ENCODE peak calls at places on chromosomes 12 and 14, in ten cellular contexts. M is RWPE1; P is right lobe of liver; Z is aorta; U is lung; W is mammary epithelial cell; C is psoas muscle; J is transverse colon; N is tibial nerve; O is CD4-positive, alpha-beta T cell. S is an unnamed sample.

GRCh38 chr12:77615331-77615730 is 215.4 kb upstream of the NAV3 start:
- DNase-seq in J (no peak), U (no peak), N (no peak), C (no peak), P (no peak), W (peak), O (no peak), Z (no peak), M (no peak), S (no peak)

GRCh38 chr14:62081956-62082355 is 319.7 kb downstream of the SNAPC1 start:
- DNase-seq in C (no peak), O (no peak), N (no peak), P (no peak), U (no peak), Z (no peak), M (no peak), J (no peak), W (no peak), S (no peak)

GRCh38 chr14:32192712-32193373 is 9.0 kb upstream of the RNU6-7 start:
- DNase-seq in W (no peak), J (no peak), M (no peak), U (no peak), Z (no peak), O (no peak), N (no peak), C (no peak), P (no peak), S (no peak)

GRCh38 chr14:65352964-65353530 is 59.5 kb upstream of the FUT8 start:
- DNase-seq in O (no peak), M (peak), Z (no peak), C (no peak), W (peak), J (peak), U (no peak), P (no peak), N (no peak), S (peak)

GRCh38 chr12:5493018-5493417 is 61.1 kb downstream of the NTF3 start:
- DNase-seq in P (no peak), Z (no peak), U (no peak), M (no peak), J (peak), C (no peak), N (no peak), O (no peak), W (no peak), S (no peak)

GRCh38 chr12:76879710-76880025 is 849 bp upstream of the CSRP2 start:
- DNase-seq in Z (no peak), U (no peak), J (no peak), W (no peak), O (no peak), C (no peak), N (no peak), M (no peak), P (no peak), S (no peak)

GRCh38 chr12:69929531-69929930 is 104.5 kb downstream of the MYRFL start:
- DNase-seq in J (no peak), Z (no peak), C (no peak), M (no peak), O (no peak), W (peak), P (no peak), N (no peak), U (no peak), S (no peak)

GRCh38 chr14:91058017-91058675 is 2.3 kb downstream of the RPS6KA5 start:
- DNase-seq in N (no peak), Z (no peak), O (no peak), C (no peak), J (no peak), P (no peak), W (no peak), U (no peak), M (no peak), S (no peak)

GRCh38 chr14:32075636-32076277 is 1.3 kb upstream of the ARHGAP5 start:
- DNase-seq in C (no peak), N (no peak), U (no peak), P (peak), W (peak), O (no peak), M (peak), Z (no peak), J (peak), S (no peak)

GRCh38 chr14:27390130-27390529 is 792.3 kb upstream of the NOVA1 start:
- DNase-seq in W (no peak), M (no peak), P (no peak), C (no peak), Z (no peak), O (no peak), J (no peak), N (no peak), U (no peak), S (no peak)

GRCh38 chr12:96255077-96255476 is 60.9 kb downstream of the ELK3 start:
- DNase-seq in J (peak), O (no peak), C (peak), N (no peak), M (no peak), P (no peak), W (no peak), Z (no peak), U (peak), S (no peak)

GRCh38 chr12:116434155-116435065 is 124.8 kb upstream of the MAP1LC3B2 start:
- DNase-seq in Z (peak), M (peak), P (peak), N (peak), C (peak), W (peak), J (peak), U (peak), O (no peak), S (peak)

GRCh38 chr12:48828293-48828692 is 10.0 kb downstream of the CACNB3 start:
- DNase-seq in U (no peak), P (no peak), J (no peak), O (no peak), C (no peak), M (no peak), N (no peak), W (no peak), Z (no peak), S (no peak)

GRCh38 chr14:59695198-59695597 is 118.6 kb upstream of the CCDC175 start:
- DNase-seq in U (no peak), J (no peak), W (no peak), M (peak), O (no peak), Z (no peak), C (no peak), N (no peak), P (no peak), S (no peak)

GRCh38 chr12:24839268-24839791 is 109.6 kb downstream of the BCAT1 start:
- DNase-seq in N (no peak), P (no peak), C (no peak), O (no peak), M (no peak), W (no peak), Z (no peak), U (no peak), J (peak), S (no peak)

GRCh38 chr12:41979574-41979973 is 165.1 kb downstream of the GXYLT1 start:
- DNase-seq in U (no peak), O (no peak), W (no peak), J (no peak), M (no peak), P (no peak), Z (no peak), N (no peak), C (no peak), S (no peak)

GRCh38 chr14:55382483-55382882 is 29.1 kb downstream of the ATG14 start:
- DNase-seq in Z (no peak), N (no peak), J (no peak), O (no peak), P (no peak), C (no peak), U (no peak), M (no peak), W (no peak), S (no peak)

GRCh38 chr14:45253754-45254300 is 825 bp upstream of the MIS18BP1 start:
- DNase-seq in O (no peak), M (peak), W (peak), C (peak), Z (peak), N (no peak), U (peak), P (peak), J (peak), S (no peak)

GRCh38 chr12:116360579-116361403 is 83.3 kb upstream of the MED13L start:
- DNase-seq in W (no peak), Z (no peak), N (no peak), U (no peak), O (no peak), J (no peak), C (no peak), P (no peak), M (no peak), S (no peak)

GRCh38 chr12:25692115-25693035 is 139.3 kb upstream of the LMNTD1 start:
- DNase-seq in Z (no peak), U (no peak), O (no peak), J (no peak), M (no peak), P (no peak), C (no peak), N (no peak), W (no peak), S (no peak)

GRCh38 chr14:20617138-20618003 is 24.1 kb downstream of the OR6S1 start:
- DNase-seq in N (no peak), W (no peak), M (no peak), O (no peak), U (no peak), J (no peak), P (no peak), C (no peak), Z (no peak), S (no peak)

GRCh38 chr14:51478241-51478640 is 173.5 kb upstream of the FRMD6 start:
- DNase-seq in O (no peak), M (no peak), W (no peak), C (no peak), U (no peak), P (no peak), Z (no peak), J (no peak), N (no peak), S (no peak)

GRCh38 chr12:57218030-57218853 is 1.6 kb downstream of the NXPH4 start:
- DNase-seq in C (no peak), M (no peak), N (no peak), P (no peak), J (no peak), U (no peak), O (no peak), Z (no peak), W (no peak), S (no peak)

GRCh38 chr12:127650626-127651025 is 616.3 kb upstream of the TMEM132C start:
- DNase-seq in U (no peak), Z (no peak), M (no peak), N (no peak), O (no peak), W (no peak), P (no peak), C (no peak), J (no peak), S (no peak)

GRCh38 chr14:54642950-54643695 is 76.2 kb downstream of the SAMD4A start:
- DNase-seq in Z (no peak), U (no peak), P (no peak), O (peak), W (no peak), N (no peak), C (no peak), J (no peak), M (no peak), S (no peak)

GRCh38 chr12:115096673-115097349 is 412.8 kb upstream of the TBX3 start:
- DNase-seq in J (no peak), P (no peak), U (no peak), M (no peak), O (no peak), Z (no peak), W (no peak), N (no peak), C (peak), S (no peak)

GRCh38 chr12:65106948-65107347 is 14.2 kb downstream of the WIF1 start:
- DNase-seq in N (no peak), J (no peak), U (no peak), M (peak), W (no peak), Z (no peak), O (no peak), P (no peak), C (no peak), S (no peak)

GRCh38 chr14:81305743-81306142 is 85.0 kb upstream of the GTF2A1 start:
- DNase-seq in M (no peak), C (no peak), W (no peak), O (no peak), Z (no peak), U (no peak), N (no peak), P (no peak), J (no peak), S (no peak)

GRCh38 chr14:96053236-96053599 is 14.1 kb downstream of the C14orf132 start:
- DNase-seq in P (no peak), N (no peak), O (no peak), U (no peak), W (no peak), Z (no peak), C (no peak), J (no peak), M (no peak), S (no peak)

GRCh38 chr12:46363582-46364299 is 8.8 kb downstream of the SLC38A2 start:
- DNase-seq in P (no peak), U (no peak), J (no peak), N (no peak), W (no peak), Z (no peak), C (no peak), M (no peak), O (no peak), S (no peak)
- H3K27ac ChIP-seq in P (no peak), U (no peak), J (no peak), N (peak), W (no peak), Z (no peak), C (peak), M (no peak), O (no peak), S (no peak)

DNA sequence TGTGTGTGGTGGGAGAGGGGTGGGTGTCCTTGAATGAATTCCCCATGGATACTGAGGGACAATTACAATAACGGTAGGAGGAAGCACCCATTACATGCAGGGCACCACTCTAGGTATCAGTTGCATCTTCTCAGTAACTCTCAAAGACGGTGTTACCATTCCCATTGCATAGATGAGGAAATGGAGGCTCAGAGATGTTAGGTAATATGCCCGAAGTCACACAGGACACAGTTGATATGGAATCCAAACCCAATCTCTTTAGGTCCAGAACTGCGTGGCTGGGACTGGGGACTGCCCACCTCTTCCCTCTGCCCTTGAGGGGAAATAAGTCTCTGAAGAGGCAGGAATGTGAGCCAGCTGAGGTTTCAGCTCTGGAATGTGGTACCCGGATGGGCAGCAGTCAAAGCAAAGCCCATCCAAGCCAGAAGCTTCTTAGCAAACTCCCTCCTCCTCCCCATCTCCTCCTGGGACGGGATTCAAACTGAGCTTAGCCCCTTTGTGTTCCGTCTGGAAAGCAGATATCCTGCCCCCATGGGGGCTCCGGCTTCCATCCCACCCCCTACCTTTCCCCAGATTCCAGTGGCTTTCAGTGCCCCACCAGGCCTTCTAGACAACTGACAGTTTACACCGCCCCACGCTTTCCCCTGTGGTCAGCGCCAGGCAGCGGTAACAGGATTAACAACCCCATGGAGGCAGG is 187.5 kb downstream of the RBM19 start:
- DNase-seq in U (no peak), C (no peak), W (no peak), P (no peak), Z (no peak), O (no peak), J (no peak), N (no peak), M (no peak), S (no peak)
- H3K27ac ChIP-seq in U (no peak), C (no peak), W (no peak), P (no peak), Z (no peak), O (no peak), J (no peak), N (no peak), M (no peak), S (no peak)

GRCh38 chr12:3283137-3283680 is 206.0 kb downstream of the TSPAN9 start:
- DNase-seq in P (no peak), J (no peak), C (no peak), O (no peak), M (no peak), N (no peak), Z (no peak), U (no peak), W (no peak), S (no peak)

GRCh38 chr12:3284411-3284810 is 206.6 kb upstream of the PRMT8 start:
- DNase-seq in C (no peak), P (no peak), W (no peak), Z (no peak), U (no peak), O (no peak), J (no peak), M (no peak), N (no peak), S (no peak)

GRCh38 chr12:3280967-3281366 is 203.8 kb downstream of the TSPAN9 start:
- DNase-seq in C (no peak), J (no peak), O (no peak), M (no peak), U (no peak), W (no peak), N (no peak), Z (no peak), P (no peak), S (no peak)

GRCh38 chr12:3281588-3282150 is 204.5 kb downstream of the TSPAN9 start:
- DNase-seq in C (no peak), J (no peak), U (no peak), O (no peak), N (no peak), Z (no peak), W (no peak), P (no peak), M (no peak), S (no peak)

GRCh38 chr12:3282271-3282670 is 205.1 kb downstream of the TSPAN9 start:
- DNase-seq in M (no peak), C (no peak), N (no peak), O (no peak), U (no peak), Z (no peak), W (no peak), P (no peak), J (no peak), S (no peak)
- H3K27ac ChIP-seq in M (no peak), C (no peak), N (no peak), O (no peak), U (no peak), Z (no peak), W (no peak), P (no peak), J (no peak), S (no peak)

DNA sequence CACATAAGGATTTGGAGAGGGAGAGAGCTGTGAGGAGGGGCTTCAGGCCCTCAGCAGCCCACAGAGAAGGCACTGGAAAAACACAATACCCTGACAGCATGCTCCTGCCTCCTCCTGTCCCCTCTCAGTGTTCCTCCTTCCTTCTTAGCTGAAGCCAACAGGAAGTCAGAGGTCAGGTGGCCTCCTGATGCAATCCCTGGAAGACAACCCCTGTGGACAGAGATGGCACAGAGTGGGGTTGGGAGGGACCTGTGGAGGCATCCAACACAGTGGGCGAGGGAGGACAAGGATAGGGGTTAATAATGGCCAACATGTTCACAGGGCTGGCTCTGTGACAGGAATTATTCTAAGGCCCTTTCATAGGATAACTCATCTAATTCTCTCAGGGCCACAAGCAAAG is 15.4 kb upstream of the IFI27L2 start:
- DNase-seq in O (no peak), M (no peak), J (no peak), U (no peak), N (no peak), Z (no peak), P (no peak), W (no peak), C (no peak), S (no peak)
- H3K27ac ChIP-seq in O (no peak), M (no peak), J (no peak), U (no peak), N (no peak), Z (no peak), P (no peak), W (no peak), C (no peak), S (no peak)